ENCODE peak calls at places on chromosome X, in ten cellular contexts. P is ecto neural progenitor cell, Y is B cell, X is GM04504, E is HuH-7, W is NCI-H226, I is ELR, Z is lower lobe of right lung, N is pulmonary artery endothelial cell, J is ureter. H is an unnamed sample.

GRCh38 chrX:140346711-140347110 is 158.2 kb downstream of the SOX3 start:
- DNase-seq in P (no peak), Y (no peak), X (no peak), E (no peak), W (peak), I (peak), Z (no peak), N (no peak), J (no peak), H (no peak)

GRCh38 chrX:70174754-70175153 is 2.5 kb upstream of the DGAT2L6 start:
- DNase-seq in P (no peak), Y (no peak), X (peak), E (no peak), W (no peak), I (no peak), Z (no peak), N (no peak), J (no peak), H (no peak)

GRCh38 chrX:39772057-39772832 is 325.5 kb downstream of the BCOR start:
- DNase-seq in P (no peak), Y (no peak), X (no peak), E (peak), W (no peak), I (no peak), Z (peak), N (no peak), J (no peak), H (no peak)

GRCh38 chrX:23817979-23818336 is 35.0 kb downstream of the SAT1 start:
- DNase-seq in P (no peak), Y (no peak), X (no peak), E (no peak), W (no peak), I (no peak), Z (no peak), N (no peak), J (no peak), H (no peak)

GRCh38 chrX:71525316-71525715 is 7.6 kb upstream of the OGT start:
- DNase-seq in P (no peak), Y (no peak), X (no peak), E (no peak), W (no peak), I (no peak), Z (no peak), N (no peak), J (no peak), H (no peak)

GRCh38 chrX:149570668-149571067 is 16.6 kb downstream of the MAGEA9B start:
- DNase-seq in P (no peak), Y (no peak), X (peak), E (no peak), W (peak), I (peak), Z (no peak), N (no peak), J (no peak), H (no peak)

GRCh38 chrX:106894978-106895452 is 8.1 kb downstream of the RIPPLY1 start:
- DNase-seq in P (no peak), Y (no peak), X (peak), E (no peak), W (peak), I (peak), Z (no peak), N (peak), J (no peak), H (no peak)

GRCh38 chrX:68929332-68930150 is 100.7 kb downstream of the EFNB1 start:
- DNase-seq in P (no peak), Y (no peak), X (peak), E (no peak), W (peak), I (peak), Z (no peak), N (no peak), J (no peak), H (no peak)

GRCh38 chrX:25524150-25524549 is 508.4 kb upstream of the ARX start:
- DNase-seq in P (no peak), Y (no peak), X (no peak), E (peak), W (no peak), I (no peak), Z (no peak), N (peak), J (no peak), H (no peak)

H was measured in SHP77 treated with DMSO at 0.1 percent for 48 hours.